ENCODE peak calls at places on chromosome X, in eight cellular contexts. K is ovary, F is transverse colon, D is uterus, U is HL-60, I is brain microvascular endothelial cell, W is neural progenitor cell, E is hepatocyte. Z is an unnamed sample.

GRCh38 chrX:49003696-49004095 is 1.6 kb upstream of the GRIPAP1 start:
- DNase-seq in U (no peak), K (no peak), E (no peak), D (no peak), W (no peak), I (no peak), F (no peak), Z (no peak)

GRCh38 chrX:122076241-122076640 is 1028.8 kb downstream of the GLUD2 start:
- DNase-seq in E (no peak), W (no peak), I (no peak), U (no peak), D (no peak), K (no peak), F (no peak), Z (no peak)

GRCh38 chrX:134685662-134686061 is 27.4 kb upstream of the PLAC1 start:
- DNase-seq in E (no peak), F (no peak), U (no peak), I (peak; percentile 51), D (no peak), K (no peak), W (no peak), Z (no peak)

GRCh38 chrX:110409925-110410324 is 51.3 kb downstream of the RTL9 start:
- DNase-seq in W (no peak), F (no peak), K (no peak), E (no peak), I (peak; percentile 61), D (no peak), U (no peak), Z (no peak)

GRCh38 chrX:111652719-111653118 is 28.3 kb upstream of the ALG13 start:
- DNase-seq in D (no peak), I (no peak), W (peak; percentile 30), K (no peak), F (no peak), E (peak; percentile 22), U (no peak), Z (no peak)

GRCh38 chrX:70096052-70096451 is 33.8 kb downstream of the OTUD6A start:
- DNase-seq in D (no peak), W (peak; percentile 16), I (peak; percentile 11), K (no peak), E (peak; percentile 14), F (no peak), U (no peak), Z (no peak)

GRCh38 chrX:149849787-149850186 is 31.2 kb upstream of the MAGEA8 start:
- DNase-seq in U (no peak), K (no peak), F (no peak), W (no peak), D (no peak), I (no peak), E (no peak), Z (no peak)

GRCh38 chrX:140509468-140510305 is 4.8 kb upstream of the SOX3 start:
- DNase-seq in F (no peak), I (no peak), W (peak; percentile 24), U (no peak), E (no peak), D (no peak), K (no peak), Z (no peak)

GRCh38 chrX:130555341-130555740 is 153.6 kb downstream of the RBMX2 start:
- DNase-seq in D (no peak), I (no peak), W (no peak), U (no peak), E (no peak), K (no peak), F (no peak), Z (no peak)

GRCh38 chrX:55098691-55099090 is 9.9 kb downstream of the PAGE2 start:
- DNase-seq in K (no peak), I (no peak), F (no peak), E (no peak), W (no peak), U (no peak), D (no peak), Z (no peak)

GRCh38 chrX:28058906-28059305 is 77.7 kb upstream of the DCAF8L1 start:
- DNase-seq in F (peak; percentile 38), U (no peak), I (peak; percentile 26), K (no peak), W (no peak), E (no peak), D (no peak), Z (peak; percentile 26)

GRCh38 chrX:6283826-6284225 is 55.2 kb upstream of the NLGN4X start:
- DNase-seq in U (no peak), E (no peak), W (no peak), K (no peak), D (no peak), F (no peak), I (no peak), Z (no peak)

GRCh38 chrX:18983711-18984380 is at the start of gene PHKA2:
- DNase-seq in D (peak; percentile 37), U (no peak), W (no peak), E (peak; percentile 70), K (peak; percentile 33), I (peak; percentile 24), F (peak; percentile 64), Z (peak; percentile 62)

GRCh38 chrX:18985186-18985435 is 1.2 kb upstream of the PHKA2 start:
- DNase-seq in U (no peak), D (no peak), F (no peak), K (no peak), E (no peak), I (no peak), W (no peak), Z (no peak)

GRCh38 chrX:18981124-18981807 is 2.6 kb downstream of the PHKA2 start:
- DNase-seq in F (no peak), W (no peak), E (no peak), U (no peak), D (no peak), I (no peak), K (no peak), Z (no peak)

GRCh38 chrX:18984381-18985185 is 669 bp upstream of the PHKA2 start:
- DNase-seq in I (peak; percentile 55), K (peak; percentile 76), U (peak; percentile 37), F (peak; percentile 86), W (peak; percentile 88), E (peak; percentile 90), D (peak; percentile 73), Z (peak; percentile 73)
- TF ChIP-seq CTCF in I (peak; percentile 68), K (peak; percentile 68), U (no peak), F (peak; percentile 84), W (peak; percentile 42), E (peak; percentile 3), D (peak; percentile 45), Z (peak; percentile 24)

GRCh38 chrX:120253784-120254183 is 3.2 kb downstream of the ZBTB33 start:
- DNase-seq in I (no peak), D (no peak), K (no peak), E (no peak), F (no peak), U (no peak), W (no peak), Z (no peak)

GRCh38 chrX:120250522-120251271 is at the start of gene ZBTB33:
- DNase-seq in D (peak; percentile 91), I (peak; percentile 86), W (peak; percentile 96), U (peak; percentile 67), E (peak; percentile 94), K (peak; percentile 88), F (peak; percentile 91), Z (peak; percentile 86)

DNA sequence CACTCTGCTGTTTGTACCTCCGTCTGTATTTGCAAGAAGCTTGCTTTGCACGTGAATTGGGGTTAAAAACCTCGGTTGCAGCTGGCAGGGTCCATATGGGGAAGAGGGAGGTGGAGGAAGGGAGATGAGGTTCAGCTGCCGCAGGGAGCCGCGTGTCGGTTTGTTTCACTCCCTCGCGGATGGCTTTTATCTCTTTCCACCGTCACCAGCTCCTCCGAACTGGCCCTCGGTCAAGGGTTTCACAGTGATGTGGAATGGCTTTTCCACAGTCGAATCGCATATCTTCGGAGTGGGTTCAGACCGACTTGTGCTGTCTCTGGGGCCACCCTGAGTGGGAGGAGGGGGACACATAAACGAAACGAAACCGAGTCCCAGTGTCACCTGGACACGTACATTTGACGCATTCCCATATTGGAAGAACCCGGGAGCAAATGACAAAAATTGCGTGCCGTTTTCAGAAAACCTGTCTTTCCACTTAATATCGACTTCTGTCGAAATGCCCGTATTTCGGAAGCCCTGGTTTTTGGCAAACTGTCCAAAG is 929 bp downstream of the ZBTB33 start:
- DNase-seq in E (peak; percentile 33), K (peak; percentile 45), U (peak; percentile 25), F (peak; percentile 33), I (no peak), D (peak; percentile 21), W (peak; percentile 30), Z (no peak)
- H3K27ac ChIP-seq in E (peak overlapping the region; percentile 95), K (peak overlapping the region; percentile 81), U (peak overlapping the region; percentile 84), F (peak overlapping the region; percentile 94), I (peak overlapping the region; percentile 71), D (peak overlapping the region; percentile 90), W (no peak overlapping the region), Z (peak overlapping the region; percentile 77)

DNA sequence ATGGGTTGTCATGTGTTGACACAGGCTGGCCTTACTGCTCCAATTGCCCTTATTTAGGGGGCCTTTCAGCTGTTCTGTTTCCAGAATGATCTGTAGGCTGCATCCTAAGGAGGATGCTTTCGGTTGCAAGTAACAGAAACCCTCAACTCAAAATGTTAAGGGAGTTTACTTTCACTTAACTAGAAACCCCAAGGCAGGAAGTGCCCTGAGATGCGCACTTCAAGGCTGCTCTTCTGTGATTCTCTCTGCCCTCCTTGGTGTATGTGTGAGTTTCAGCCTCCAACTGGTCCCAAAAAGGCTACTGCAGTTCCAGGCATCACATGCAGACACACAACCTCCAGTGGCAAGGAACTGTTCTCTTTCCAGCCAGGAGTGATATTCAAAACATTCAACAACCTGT is 97.3 kb upstream of the ATP6AP2 start:
- DNase-seq in W (no peak), K (no peak), F (no peak), U (no peak), E (no peak), I (no peak), D (no peak), Z (no peak)
- TF ChIP-seq CTCF in W (no peak), K (no peak), F (no peak), U (no peak), E (no peak), I (no peak), D (no peak), Z (no peak)

GRCh38 chrX:153783378-153784013 is 2.7 kb downstream of the SRPK3 start:
- DNase-seq in U (no peak), I (no peak), E (no peak), K (no peak), D (no peak), F (no peak), W (no peak), Z (no peak)

GRCh38 chrX:153781428-153782047 is 697 bp downstream of the SRPK3 start:
- DNase-seq in F (no peak), K (no peak), U (no peak), I (no peak), W (no peak), E (no peak), D (no peak), Z (no peak)

GRCh38 chrX:153784325-153784967 is 3.6 kb downstream of the SRPK3 start:
- DNase-seq in W (no peak), F (no peak), I (no peak), E (no peak), D (no peak), K (no peak), U (no peak), Z (no peak)

GRCh38 chrX:153782324-153782723 is 1.5 kb downstream of the SRPK3 start:
- DNase-seq in D (no peak), E (no peak), W (peak; percentile 15), U (no peak), K (no peak), F (no peak), I (no peak), Z (no peak)

GRCh38 chrX:153782871-153783270 is 2.0 kb downstream of the SRPK3 start:
- DNase-seq in U (no peak), K (no peak), F (no peak), W (no peak), I (no peak), E (no peak), D (no peak), Z (no peak)
- H3K27ac ChIP-seq in U (no peak overlapping the region), K (no peak overlapping the region), F (no peak overlapping the region), W (no peak overlapping the region), I (no peak overlapping the region), E (no peak overlapping the region), D (no peak overlapping the region), Z (no peak overlapping the region)